ENCODE peak calls at places on chromosomes 5 and 9, in ten cellular contexts. T, Y, K, L, G, Z, U, M, W and C are unnamed samples. For H3K27me3, the result is how much of the 10 kb centered on the place peaks cover.

GRCh38 chr9:133122935-133123611 is 2.0 kb upstream of the RALGDS start:
- DNase-seq in M (no peak), T (no peak), K (peak), Y (no peak), Z (peak), L (no peak), U (no peak), W (peak), G (peak), C (no peak)

GRCh38 chr5:61450170-61450815 is 118.2 kb downstream of the ZSWIM6 start:
- DNase-seq in M (no peak), W (no peak), Z (no peak), Y (no peak), L (peak), K (no peak), T (no peak), U (peak), G (no peak), C (no peak)

GRCh38 chr5:157543825-157544622 is 31.6 kb downstream of the ADAM19 start:
- DNase-seq in Y (no peak), L (no peak), U (peak), T (no peak), Z (no peak), K (no peak), G (no peak), W (no peak), M (no peak), C (no peak)

GRCh38 chr9:81150016-81150625 is 539.2 kb downstream of the TLE1 start:
- DNase-seq in G (no peak), Z (no peak), M (no peak), W (no peak), T (no peak), L (no peak), K (no peak), U (no peak), Y (no peak), C (no peak)

GRCh38 chr5:168706655-168707069 is 127.5 kb upstream of the PANK3 start:
- DNase-seq in W (peak), L (peak), U (peak), T (no peak), M (no peak), K (no peak), Y (no peak), Z (no peak), G (peak), C (no peak)

GRCh38 chr5:159620853-159621540 is 290.7 kb upstream of the IL12B start:
- DNase-seq in U (no peak), Z (no peak), G (no peak), T (no peak), M (no peak), L (no peak), K (no peak), W (no peak), Y (no peak), C (no peak)

GRCh38 chr9:5364294-5364990 is 24.8 kb upstream of the RLN1 start:
- DNase-seq in G (no peak), T (no peak), L (no peak), W (no peak), M (no peak), U (peak), Z (no peak), K (no peak), Y (no peak), C (no peak)

GRCh38 chr5:170571331-170571731 is 67.5 kb downstream of the KCNIP1 start:
- DNase-seq in T (no peak), U (no peak), Z (no peak), K (no peak), M (no peak), L (no peak), Y (no peak), W (no peak), G (peak), C (no peak)

GRCh38 chr9:75111019-75111622 is 22.8 kb downstream of the OSTF1 start:
- DNase-seq in W (no peak), U (no peak), L (no peak), M (no peak), T (no peak), G (no peak), Y (no peak), Z (peak), K (no peak), C (no peak)

GRCh38 chr5:33195431-33196128 is 245.2 kb upstream of the TARS1 start:
- DNase-seq in L (no peak), W (no peak), G (no peak), K (no peak), M (no peak), U (peak), T (no peak), Y (no peak), Z (no peak), C (no peak)

GRCh38 chr9:109031241-109031640 is 17.9 kb upstream of the CTNNAL1 start:
- DNase-seq in Z (no peak), Y (no peak), K (no peak), L (no peak), W (no peak), M (no peak), T (no peak), G (no peak), U (no peak), C (no peak)

GRCh38 chr9:86303316-86303975 is 21.1 kb upstream of the ISCA1 start:
- DNase-seq in L (no peak), M (no peak), Z (no peak), K (peak), T (no peak), W (no peak), U (peak), G (peak), Y (no peak), C (no peak)

GRCh38 chr5:90434116-90434714 is 24.7 kb upstream of the CETN3 start:
- DNase-seq in K (peak), Y (no peak), Z (peak), T (no peak), L (no peak), G (peak), W (peak), U (peak), M (no peak), C (peak)

GRCh38 chr5:5900350-5900749 is 477.9 kb downstream of the ICE1 start:
- DNase-seq in G (no peak), Y (no peak), Z (no peak), M (no peak), L (no peak), W (no peak), T (no peak), U (no peak), K (no peak), C (no peak)

GRCh38 chr5:73393606-73394489 is 54.7 kb downstream of the FOXD1 start:
- DNase-seq in Y (no peak), Z (no peak), U (no peak), K (no peak), L (no peak), M (no peak), T (no peak), W (no peak), G (no peak), C (no peak)

GRCh38 chr9:92506184-92506857 is 24.0 kb upstream of the ASPN start:
- DNase-seq in Z (no peak), T (no peak), L (no peak), U (no peak), K (no peak), G (no peak), M (no peak), W (no peak), Y (no peak), C (no peak)

GRCh38 chr9:91515074-91515687 is 91.5 kb upstream of the NFIL3 start:
- DNase-seq in G (peak), Y (no peak), M (no peak), W (no peak), U (peak), T (no peak), L (peak), K (peak), Z (no peak), C (no peak)

GRCh38 chr5:179209359-179210150 is 135.7 kb downstream of the ADAMTS2 start:
- DNase-seq in M (peak), K (no peak), T (no peak), G (no peak), Z (no peak), W (no peak), L (no peak), Y (no peak), U (no peak), C (no peak)

GRCh38 chr5:143568105-143568504 is 164.6 kb upstream of the NR3C1 start:
- DNase-seq in U (no peak), W (no peak), K (no peak), M (no peak), Z (no peak), Y (no peak), L (no peak), G (no peak), T (no peak), C (no peak)
- H3K27me3 ChIP-seq in U (under half), W (under half), K (under half), M (under half), Z (under half), Y (under half), L (under half), G (under half), T (under half), C (under half)

DNA sequence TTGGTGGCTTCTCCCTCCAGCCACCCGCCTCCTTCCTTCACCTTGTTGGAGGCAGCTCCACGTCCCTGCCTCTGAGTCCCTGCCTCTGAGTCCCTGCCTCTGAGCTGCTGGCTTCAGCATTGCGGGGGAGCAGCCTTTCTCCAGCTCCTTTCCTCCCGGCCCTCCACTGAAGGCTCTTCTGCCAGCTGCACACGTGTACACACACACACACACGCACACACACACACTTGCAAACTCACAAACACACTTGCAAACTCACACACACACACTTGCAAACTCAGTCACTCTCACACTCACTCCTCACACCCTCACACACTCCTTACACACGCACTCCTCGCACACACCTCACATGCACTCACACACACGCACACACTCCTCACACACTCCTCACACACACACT is 45.1 kb downstream of the C9orf50 start:
- DNase-seq in Y (no peak), M (no peak), L (no peak), W (no peak), G (no peak), T (no peak), K (no peak), Z (no peak), U (no peak), C (no peak)
- H3K4me3 ChIP-seq in Y (no peak), M (no peak), L (no peak), W (no peak), G (no peak), T (no peak), K (no peak), Z (no peak), U (no peak), C (no peak)

GRCh38 chr5:95081500-95082355 is 203.2 kb downstream of the MCTP1 start:
- DNase-seq in U (peak), M (no peak), Z (peak), T (peak), Y (no peak), G (peak), L (peak), W (no peak), K (no peak), C (peak)
- TF ChIP-seq POLR2AphosphoS5 in U (peak), M (peak), Z (peak), T (no peak), Y (no peak), G (no peak), L (peak), W (peak), K (no peak), C (peak)

GRCh38 chr5:77993799-77994318 is 217.7 kb upstream of the TBCA start:
- DNase-seq in L (no peak), T (no peak), G (peak), M (no peak), Y (no peak), K (no peak), Z (no peak), U (no peak), W (no peak), C (no peak)
- H3K27me3 ChIP-seq in L (under half), T (under half), G (half or more), M (under half), Y (under half), K (under half), Z (under half), U (under half), W (under half), C (under half)

DNA sequence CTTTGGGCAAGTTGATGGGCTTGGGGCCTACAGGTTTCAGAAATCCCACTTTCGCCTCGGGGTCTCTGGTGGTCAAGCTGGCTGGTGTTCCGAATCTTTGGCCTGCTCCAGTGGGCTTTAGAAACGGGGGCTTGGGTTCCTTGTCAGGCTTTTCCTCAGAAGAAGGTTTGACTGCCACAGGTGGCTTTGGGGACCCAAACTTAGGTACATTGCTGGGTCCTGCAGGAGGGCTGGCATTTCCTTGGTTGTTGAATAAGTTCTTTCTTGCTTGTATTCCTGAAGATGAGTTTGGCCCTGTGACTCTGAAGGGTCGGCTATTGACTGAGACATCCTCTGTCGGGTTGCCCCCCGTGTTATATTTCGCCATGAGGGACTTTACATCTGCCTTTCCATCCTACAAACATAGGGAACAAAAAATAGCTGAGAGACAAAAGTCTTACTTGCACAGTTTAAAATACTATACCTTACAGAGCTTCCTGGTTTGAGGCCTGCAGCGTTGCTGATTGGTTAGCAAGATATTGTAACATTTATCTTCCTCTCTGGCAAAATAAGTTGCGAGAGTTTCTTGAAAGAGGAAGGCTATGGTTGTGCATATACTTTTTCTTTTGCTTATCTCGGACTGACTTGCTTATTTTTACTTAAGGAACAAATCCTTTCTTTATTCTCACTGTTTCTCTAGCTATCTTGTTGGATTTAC is 16.6 kb downstream of the FYB1 start:
- DNase-seq in K (no peak), M (no peak), Z (no peak), T (no peak), G (no peak), Y (no peak), U (no peak), W (no peak), L (no peak), C (peak)
- H3K4me3 ChIP-seq in K (peak), M (peak), Z (no peak), T (peak), G (no peak), Y (peak), U (no peak), W (no peak), L (no peak), C (peak)

GRCh38 chr5:172866802-172867748 is 33.0 kb downstream of the ERGIC1 start:
- DNase-seq in W (no peak), U (no peak), Y (no peak), Z (no peak), K (no peak), T (peak), G (peak), M (no peak), L (no peak), C (no peak)
- TF ChIP-seq POLR2AphosphoS5 in W (no peak), U (no peak), Y (no peak), Z (no peak), K (no peak), T (no peak), G (no peak), M (no peak), L (peak), C (no peak)

DNA sequence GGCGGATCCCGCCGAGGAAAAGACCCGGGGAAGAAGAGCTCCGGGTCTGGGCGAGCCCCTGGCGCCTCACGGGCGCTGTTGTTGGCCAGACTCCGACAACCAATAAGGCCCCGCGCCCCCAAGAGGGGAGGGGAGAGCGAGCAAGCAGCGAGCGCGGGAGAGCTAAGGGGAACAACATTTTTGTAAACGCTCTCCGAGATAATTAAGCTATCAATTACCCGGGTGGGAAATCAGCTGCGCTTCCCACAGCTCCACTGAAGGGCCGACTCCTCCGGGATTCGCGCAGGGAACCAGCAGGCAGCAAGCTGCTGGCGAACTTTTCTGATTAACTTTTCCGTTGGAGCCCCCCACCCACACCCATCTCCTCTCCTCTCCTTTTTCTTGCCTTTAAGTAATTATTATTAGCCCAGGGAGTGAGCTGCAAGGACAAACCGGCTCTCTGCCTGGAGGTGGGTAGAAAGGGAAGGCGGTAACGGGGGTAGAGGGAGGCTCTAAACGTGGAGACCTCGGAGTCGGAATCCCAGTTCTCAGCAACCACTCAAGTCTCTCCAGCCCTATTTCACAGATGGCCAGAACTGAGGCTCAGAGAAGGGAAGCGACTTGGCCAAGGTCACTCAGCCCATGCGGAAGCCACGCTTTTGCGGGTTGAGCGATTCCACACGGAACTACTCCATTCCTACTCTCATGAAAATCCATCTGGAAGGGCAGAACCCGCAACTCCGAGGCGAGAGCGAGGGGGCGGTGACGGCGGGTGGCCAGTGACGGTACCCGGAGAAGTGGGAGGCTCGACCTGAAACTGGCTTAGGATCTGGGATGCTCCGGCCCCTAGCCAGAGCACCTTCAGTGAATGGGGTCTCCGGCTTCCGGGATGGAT is 1.3 kb downstream of the ASTN2 start:
- DNase-seq in K (no peak), U (no peak), T (no peak), Z (no peak), Y (no peak), M (peak), G (peak), W (peak), L (no peak), C (no peak)
- H3K27me3 ChIP-seq in K (under half), U (under half), T (half or more), Z (half or more), Y (under half), M (under half), G (half or more), W (under half), L (under half), C (under half)

GRCh38 chr5:36692791-36693763 is 86.7 kb downstream of the SLC1A3 start:
- DNase-seq in K (peak), T (peak), Y (peak), U (peak), L (no peak), G (peak), W (peak), M (peak), Z (peak), C (peak)
- H3K4me3 ChIP-seq in K (no peak), T (no peak), Y (peak), U (no peak), L (no peak), G (peak), W (peak), M (no peak), Z (no peak), C (peak)